ENCODE peak calls at places on chromosomes 1 and 21, in six cellular contexts. F is stomach, T is HL-60, C is prostate gland, K is sigmoid colon, X is GM12891. Y is an unnamed sample.

GRCh38 chr21:42395302-42395701 is 550 bp downstream of the TMPRSS3 start:
- DNase-seq in F (no peak), T (no peak), C (no peak), K (no peak), X (no peak), Y (no peak)

GRCh38 chr1:57421366-57421765 is 2.5 kb downstream of the DAB1 start:
- DNase-seq in F (no peak), T (no peak), C (no peak), K (no peak), X (no peak), Y (peak)

GRCh38 chr1:233295775-233296322 is 324 bp upstream of the PCNX2 start:
- DNase-seq in F (no peak), T (no peak), C (no peak), K (no peak), X (no peak), Y (no peak)

GRCh38 chr1:32960819-32961355 is 3.7 kb downstream of the RNF19B start:
- DNase-seq in F (no peak), T (no peak), C (no peak), K (no peak), X (no peak), Y (no peak)

GRCh38 chr21:36744560-36745231 is 45.8 kb downstream of the SIM2 start:
- DNase-seq in F (peak), T (no peak), C (peak), K (no peak), X (no peak), Y (no peak)

GRCh38 chr1:228691926-228692325 is 43.4 kb upstream of the RHOU start:
- DNase-seq in F (peak), T (no peak), C (peak), K (no peak), X (no peak), Y (peak)

GRCh38 chr1:169146536-169147214 is 40.2 kb downstream of the ATP1B1 start:
- DNase-seq in F (no peak), T (no peak), C (no peak), K (no peak), X (no peak), Y (peak)

GRCh38 chr1:30984167-30984870 is 75.8 kb upstream of the SDC3 start:
- DNase-seq in F (no peak), T (no peak), C (peak), K (no peak), X (no peak), Y (no peak)

GRCh38 chr1:85612704-85613361 is 32.3 kb downstream of the CCN1 start:
- DNase-seq in F (no peak), T (no peak), C (no peak), K (no peak), X (peak), Y (peak)

GRCh38 chr1:115068780-115069179 is 20.5 kb downstream of the TSPAN2 start:
- DNase-seq in F (peak), T (no peak), C (peak), K (no peak), X (no peak), Y (no peak)

GRCh38 chr21:34808569-34809204 is 139.9 kb downstream of the CLIC6 start:
- DNase-seq in F (no peak), T (no peak), C (no peak), K (no peak), X (no peak), Y (no peak)

GRCh38 chr1:228334954-228335353 is 71.7 kb downstream of the TRIM11 start:
- DNase-seq in F (peak), T (no peak), C (no peak), K (peak), X (no peak), Y (no peak)

GRCh38 chr1:17645512-17645911 is 106.0 kb downstream of the ARHGEF10L start:
- DNase-seq in F (no peak), T (no peak), C (no peak), K (no peak), X (no peak), Y (no peak)

GRCh38 chr1:94302497-94302896 is 65.1 kb upstream of the ARHGAP29 start:
- DNase-seq in F (no peak), T (no peak), C (no peak), K (no peak), X (no peak), Y (no peak)

GRCh38 chr1:94301186-94301585 is 63.8 kb upstream of the ARHGAP29 start:
- DNase-seq in F (no peak), T (no peak), C (no peak), K (no peak), X (no peak), Y (no peak)

GRCh38 chr1:94298861-94299260 is 61.5 kb upstream of the ARHGAP29 start:
- DNase-seq in F (no peak), T (no peak), C (no peak), K (peak), X (no peak), Y (no peak)

GRCh38 chr1:94300731-94301130 is 63.3 kb upstream of the ARHGAP29 start:
- DNase-seq in F (no peak), T (no peak), C (no peak), K (no peak), X (no peak), Y (no peak)

GRCh38 chr1:94299627-94300552 is 62.5 kb upstream of the ARHGAP29 start:
- DNase-seq in F (no peak), T (no peak), C (no peak), K (no peak), X (no peak), Y (peak)
- TF ChIP-seq POLR2AphosphoS5 in F (no peak), T (no peak), C (no peak), K (no peak), X (no peak), Y (no peak)

GRCh38 chr1:9927259-9927658 is 15.9 kb downstream of the LZIC start:
- DNase-seq in F (no peak), T (no peak), C (no peak), K (no peak), X (no peak), Y (no peak)

DNA sequence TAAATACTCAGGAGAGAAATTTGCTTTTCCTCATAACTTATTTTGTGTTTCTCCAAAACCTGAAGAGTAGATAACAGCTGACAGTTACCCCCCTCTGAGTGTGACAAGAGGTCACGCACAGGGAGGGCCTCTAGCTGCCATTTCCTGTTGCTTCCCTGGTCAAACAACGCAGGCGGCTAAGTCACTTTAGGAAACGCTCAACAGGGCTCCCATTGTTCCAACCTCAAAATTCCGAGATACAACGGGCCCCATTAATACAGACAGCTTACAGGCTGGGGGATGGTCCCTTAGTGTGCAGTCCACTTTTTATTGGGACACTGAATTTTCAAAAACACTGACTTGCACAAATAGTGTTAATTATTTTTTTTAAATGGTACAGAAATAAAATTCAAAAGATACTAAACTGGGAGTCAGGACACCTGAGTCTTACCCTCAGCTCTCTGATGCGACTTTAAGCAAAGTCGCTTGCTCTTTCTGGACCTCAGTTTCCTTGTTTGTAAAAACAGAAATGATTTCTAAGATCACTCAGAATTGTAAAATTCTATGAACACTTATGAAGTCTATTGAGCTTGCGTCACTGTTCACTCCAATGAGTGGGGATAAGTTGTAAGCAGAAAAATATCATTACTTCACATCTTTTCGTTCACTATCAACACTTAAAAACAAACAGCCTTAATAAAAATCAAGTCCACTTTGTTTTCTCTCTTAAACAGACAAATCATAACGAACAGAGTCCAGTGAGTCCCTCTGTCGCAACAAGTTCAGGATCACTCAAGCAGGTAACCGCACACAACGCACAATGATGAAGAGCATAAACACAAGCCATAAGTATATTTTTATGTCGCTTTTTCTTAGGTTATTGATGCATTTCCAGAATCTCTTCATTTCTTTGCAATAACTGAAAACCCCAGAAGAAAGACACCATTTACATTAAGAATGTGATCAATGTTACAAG is 13.5 kb downstream of the LZIC start:
- DNase-seq in F (no peak), T (no peak), C (no peak), K (no peak), X (no peak), Y (peak)
- TF ChIP-seq POLR2AphosphoS5 in F (no peak), T (no peak), C (no peak), K (no peak), X (no peak), Y (no peak)

GRCh38 chr1:116476321-116476720 is 94.5 kb downstream of the CD58 start:
- DNase-seq in F (no peak), T (no peak), C (peak), K (no peak), X (no peak), Y (no peak)
- TF ChIP-seq POLR2AphosphoS5 in F (no peak), T (no peak), C (peak), K (no peak), X (no peak), Y (no peak)

DNA sequence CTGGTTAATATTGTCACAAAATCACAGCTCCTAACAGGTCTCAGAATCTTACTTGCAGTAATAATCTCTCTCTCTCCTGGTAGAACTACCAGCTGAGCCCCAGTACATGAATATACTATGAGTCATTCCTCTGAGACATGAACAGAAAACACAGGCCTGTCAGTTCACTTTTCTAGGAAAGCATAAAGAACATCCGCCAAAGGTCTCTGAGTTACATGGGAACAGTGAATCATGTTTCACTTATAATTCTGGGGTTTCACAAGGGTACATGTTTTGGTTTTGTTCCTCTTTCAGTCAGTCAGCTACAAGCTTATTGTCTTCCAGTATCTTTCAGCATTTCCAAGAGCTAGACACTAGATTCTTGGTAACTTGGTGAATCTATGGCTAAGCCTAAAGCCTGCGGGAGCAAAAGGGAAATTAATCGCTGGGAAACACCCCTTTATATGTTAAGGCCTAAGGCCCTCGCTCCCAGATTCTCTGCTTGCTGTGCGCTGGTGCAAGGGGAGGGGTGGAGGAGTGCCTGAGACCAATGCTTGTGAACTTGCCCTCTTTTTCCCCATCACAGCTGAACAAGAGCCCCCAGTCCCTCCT is 31.7 kb downstream of the IFNGR2 start:
- DNase-seq in F (no peak), T (peak), C (no peak), K (no peak), X (peak), Y (no peak)
- TF ChIP-seq POLR2AphosphoS5 in F (peak), T (no peak), C (peak), K (peak), X (no peak), Y (no peak)

GRCh38 chr1:154407021-154407865 is 2.1 kb downstream of the IL6R start:
- DNase-seq in F (peak), T (peak), C (peak), K (peak), X (no peak), Y (no peak)

GRCh38 chr1:154404984-154405761 is at the start of gene IL6R:
- DNase-seq in F (peak), T (peak), C (peak), K (peak), X (no peak), Y (peak)

GRCh38 chr1:154404511-154404931 is 622 bp upstream of the IL6R start:
- DNase-seq in F (no peak), T (no peak), C (no peak), K (peak), X (no peak), Y (no peak)

GRCh38 chr1:154406572-154406879 is 1.4 kb downstream of the IL6R start:
- DNase-seq in F (no peak), T (no peak), C (no peak), K (no peak), X (no peak), Y (no peak)

GRCh38 chr1:154405762-154406571 is 824 bp downstream of the IL6R start:
- DNase-seq in F (peak), T (no peak), C (peak), K (peak), X (no peak), Y (peak)
- TF ChIP-seq POLR2AphosphoS5 in F (peak), T (peak), C (peak), K (peak), X (no peak), Y (no peak)

DNA sequence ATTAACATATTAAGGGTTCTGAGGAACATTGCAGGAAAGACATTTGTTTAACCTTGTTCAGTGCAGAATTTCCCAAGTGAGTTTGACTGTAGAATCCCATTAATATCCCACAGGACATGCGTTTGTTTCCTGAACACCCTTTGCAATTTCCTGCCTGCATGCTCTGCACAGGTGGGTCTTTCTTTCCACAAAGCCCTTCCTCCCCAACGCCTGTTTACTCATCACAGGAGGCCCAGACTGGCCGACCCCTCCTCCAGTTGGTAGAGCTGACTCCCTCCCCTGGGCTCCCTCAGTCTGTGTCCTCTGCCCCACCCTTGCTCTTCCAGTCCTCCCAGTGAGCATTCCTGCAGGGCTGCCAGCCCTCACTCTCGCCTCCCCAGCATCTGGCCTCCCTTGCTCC is 47.5 kb upstream of the CTPS1 start:
- DNase-seq in F (no peak), T (no peak), C (no peak), K (peak), X (no peak), Y (peak)
- TF ChIP-seq POLR2AphosphoS5 in F (no peak), T (no peak), C (no peak), K (no peak), X (no peak), Y (no peak)

GRCh38 chr1:231954751-231955150 is 328.2 kb downstream of the DISC1 start:
- DNase-seq in F (no peak), T (no peak), C (no peak), K (no peak), X (no peak), Y (no peak)

GRCh38 chr1:231957361-231957760 is 330.8 kb downstream of the DISC1 start:
- DNase-seq in F (no peak), T (no peak), C (no peak), K (no peak), X (no peak), Y (no peak)

GRCh38 chr1:231958448-231958847 is 331.9 kb downstream of the DISC1 start:
- DNase-seq in F (no peak), T (no peak), C (no peak), K (no peak), X (no peak), Y (no peak)

GRCh38 chr1:231962636-231963035 is 336.0 kb downstream of the DISC1 start:
- DNase-seq in F (no peak), T (no peak), C (no peak), K (no peak), X (no peak), Y (no peak)

GRCh38 chr1:231959225-231959884 is 332.8 kb downstream of the DISC1 start:
- DNase-seq in F (no peak), T (no peak), C (no peak), K (no peak), X (no peak), Y (no peak)
- TF ChIP-seq POLR2AphosphoS5 in F (no peak), T (no peak), C (no peak), K (no peak), X (no peak), Y (no peak)

DNA sequence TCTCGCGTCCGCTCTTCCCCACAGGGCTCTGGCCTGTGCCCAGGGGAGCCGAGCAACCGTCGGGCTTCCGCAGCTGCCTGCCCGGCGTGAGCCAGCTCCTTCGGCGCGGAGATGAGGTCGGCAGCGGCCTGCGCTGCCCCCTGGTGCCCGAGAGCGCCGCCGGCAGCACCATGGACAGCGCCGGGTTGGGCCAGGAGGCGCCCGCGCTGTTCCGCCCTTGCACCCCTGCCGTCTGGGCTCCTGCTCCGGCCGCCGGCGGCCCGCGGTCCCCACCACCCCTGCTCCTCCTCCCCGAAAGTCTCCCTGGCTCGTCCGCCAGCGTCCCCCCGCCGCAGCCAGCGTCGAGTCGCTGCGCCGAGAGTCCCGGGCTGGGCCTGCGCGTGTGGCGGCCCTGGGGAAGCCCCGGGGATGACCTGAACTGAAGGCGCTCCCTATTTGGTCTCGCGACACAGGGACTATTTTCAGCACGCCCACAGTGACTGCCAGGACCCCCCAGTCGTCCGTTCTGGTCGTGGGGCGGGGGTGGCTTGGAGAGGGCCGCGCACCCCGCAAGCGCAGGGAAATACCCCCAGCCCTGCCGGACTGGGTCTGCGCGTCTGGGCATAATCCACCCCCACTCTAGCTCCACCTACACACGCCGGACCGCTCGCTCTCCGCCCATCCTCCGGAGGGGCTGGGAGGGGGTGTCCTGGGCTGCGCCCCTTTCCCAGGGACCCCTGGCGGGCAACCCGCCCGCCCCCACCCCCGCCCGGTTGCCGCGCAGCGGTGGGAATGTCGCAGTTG is 1.3 kb downstream of the HES3 start:
- DNase-seq in F (peak), T (peak), C (peak), K (peak), X (peak), Y (peak)
- TF ChIP-seq POLR2AphosphoS5 in F (no peak), T (no peak), C (peak), K (no peak), X (no peak), Y (no peak)

DNA sequence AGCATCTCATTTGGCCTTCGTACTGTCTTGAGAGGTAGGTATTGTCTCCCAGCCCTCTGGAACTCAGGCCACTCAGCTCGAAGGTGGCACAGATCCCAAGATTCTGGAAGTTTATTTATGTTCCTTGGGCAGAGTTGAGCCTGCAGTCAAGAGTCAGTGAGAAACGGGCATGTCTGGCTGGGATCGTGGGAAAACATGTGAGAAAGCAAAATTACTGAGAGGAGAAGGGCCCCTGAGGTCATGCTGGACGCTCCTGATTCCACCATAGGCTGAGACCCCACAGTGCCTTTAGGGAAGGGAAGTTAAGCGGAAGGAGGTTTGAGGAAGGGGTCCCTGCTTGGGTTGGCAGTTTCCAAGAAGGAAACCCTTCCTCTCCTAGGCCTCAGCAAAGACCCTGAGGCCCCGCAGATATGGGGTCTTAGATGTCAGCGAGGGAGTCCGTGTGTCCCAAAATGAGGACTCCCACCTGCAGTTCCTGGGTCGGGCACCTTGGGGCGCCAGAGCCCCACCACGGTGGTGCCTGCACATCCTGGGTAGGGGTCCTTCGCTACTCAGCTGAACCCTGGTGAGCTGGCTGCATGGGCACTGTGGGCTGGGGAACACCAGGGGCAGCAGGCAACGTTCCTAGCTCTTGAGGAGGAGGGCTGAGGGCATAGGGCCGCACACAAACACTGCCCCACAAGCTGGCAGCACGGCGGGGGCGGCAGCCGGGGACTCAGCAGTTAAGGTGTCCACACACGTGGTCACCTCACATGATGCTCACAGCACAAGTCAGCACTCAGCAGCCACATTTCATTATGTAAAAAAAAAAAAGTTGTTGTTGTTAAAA is 12.3 kb upstream of the SEMA4A start:
- DNase-seq in F (no peak), T (no peak), C (peak), K (no peak), X (no peak), Y (peak)
- TF ChIP-seq POLR2AphosphoS5 in F (peak), T (no peak), C (peak), K (peak), X (peak), Y (no peak)

DNA sequence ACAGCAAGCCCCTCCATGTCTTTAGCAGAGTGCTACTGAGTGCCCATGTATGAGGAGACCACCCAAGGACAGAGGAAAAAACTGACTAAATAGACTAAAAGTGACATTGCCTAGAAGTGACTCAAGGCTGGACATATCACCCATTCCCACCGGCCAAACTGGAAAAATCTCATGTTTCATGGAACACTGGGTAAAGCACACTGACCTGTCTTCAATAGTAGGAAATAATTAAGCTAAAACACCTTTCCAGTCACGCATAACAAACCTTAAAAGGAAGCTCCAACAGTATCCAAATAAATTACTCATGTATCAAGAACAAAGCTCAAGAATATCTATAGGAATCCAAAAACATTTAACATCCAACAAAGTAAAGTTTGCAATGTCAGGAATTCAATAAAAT is 120.4 kb downstream of the SNX7 start:
- DNase-seq in F (no peak), T (no peak), C (no peak), K (no peak), X (no peak), Y (no peak)
- TF ChIP-seq POLR2AphosphoS5 in F (no peak), T (no peak), C (no peak), K (no peak), X (no peak), Y (no peak)

Y was measured in GM23338.